ENCODE peak calls at places on chromosomes 3 and 15, in seven cellular contexts. Q, N, I, O, E, F and Z are unnamed samples.

GRCh38 chr3:102866845-102867244 is 432.0 kb downstream of the ZPLD1 start:
- DNase-seq in Q (no peak), N (no peak), I (no peak), O (no peak), E (no peak), F (no peak), Z (no peak)

GRCh38 chr3:129313415-129313982 is 34.8 kb downstream of the HMCES start:
- DNase-seq in Q (no peak), N (no peak), I (peak), O (peak), E (no peak), F (peak), Z (no peak)

GRCh38 chr3:51860703-51861665 is at the start of gene IQCF2:
- DNase-seq in Q (no peak), N (no peak), I (no peak), O (no peak), E (no peak), F (no peak), Z (no peak)

GRCh38 chr3:186826978-186827857 is 15.3 kb upstream of the ADIPOQ start:
- DNase-seq in Q (peak), N (peak), I (peak), O (peak), E (peak), F (peak), Z (peak)

GRCh38 chr3:117820900-117821299 is 1111.3 kb downstream of the TUSC7 start:
- DNase-seq in Q (no peak), N (peak), I (no peak), O (peak), E (no peak), F (no peak), Z (no peak)

GRCh38 chr3:62493116-62493801 is 119.9 kb upstream of the FEZF2 start:
- DNase-seq in Q (no peak), N (no peak), I (no peak), O (peak), E (no peak), F (no peak), Z (no peak)

GRCh38 chr3:181725033-181725775 is 13.5 kb downstream of the SOX2 start:
- DNase-seq in Q (no peak), N (no peak), I (no peak), O (no peak), E (no peak), F (no peak), Z (no peak)

GRCh38 chr15:62994975-62995730 is 47.4 kb upstream of the TPM1 start:
- DNase-seq in Q (no peak), N (no peak), I (no peak), O (peak), E (no peak), F (no peak), Z (peak)

GRCh38 chr3:182957676-182958075 is 22.7 kb downstream of the DCUN1D1 start:
- DNase-seq in Q (no peak), N (no peak), I (no peak), O (no peak), E (no peak), F (no peak), Z (no peak)

GRCh38 chr3:61559108-61559731 is 2.2 kb upstream of the PTPRG start:
- DNase-seq in Q (no peak), N (no peak), I (no peak), O (peak), E (no peak), F (no peak), Z (no peak)

GRCh38 chr3:108664266-108664665 is 74.7 kb downstream of the DZIP3 start:
- DNase-seq in Q (no peak), N (no peak), I (no peak), O (peak), E (no peak), F (no peak), Z (no peak)

GRCh38 chr3:161913786-161914389 is 417.3 kb downstream of the OTOL1 start:
- DNase-seq in Q (no peak), N (peak), I (no peak), O (peak), E (no peak), F (no peak), Z (peak)

GRCh38 chr3:195102609-195103467 is 168.1 kb downstream of the XXYLT1 start:
- DNase-seq in Q (peak), N (peak), I (no peak), O (peak), E (no peak), F (peak), Z (peak)

GRCh38 chr15:74245342-74245931 is 9.3 kb downstream of the CCDC33 start:
- DNase-seq in Q (no peak), N (no peak), I (no peak), O (no peak), E (peak), F (no peak), Z (no peak)

GRCh38 chr3:78765671-78766485 is 1001.9 kb downstream of the ROBO1 start:
- DNase-seq in Q (no peak), N (peak), I (no peak), O (peak), E (no peak), F (no peak), Z (no peak)

GRCh38 chr3:69420781-69421520 is 35.1 kb upstream of the FRMD4B start:
- DNase-seq in Q (no peak), N (peak), I (no peak), O (peak), E (no peak), F (no peak), Z (no peak)

GRCh38 chr3:37227870-37228549 is 53.6 kb upstream of the LRRFIP2 start:
- DNase-seq in Q (no peak), N (no peak), I (no peak), O (no peak), E (no peak), F (no peak), Z (no peak)

GRCh38 chr15:100307241-100307855 is 34.4 kb downstream of the ADAMTS17 start:
- DNase-seq in Q (no peak), N (no peak), I (no peak), O (no peak), E (no peak), F (no peak), Z (no peak)

GRCh38 chr3:12396475-12396874 is 87.8 kb upstream of the TSEN2 start:
- DNase-seq in Q (no peak), N (no peak), I (no peak), O (no peak), E (no peak), F (no peak), Z (no peak)

GRCh38 chr3:13104511-13104910 is 31.3 kb upstream of the IQSEC1 start:
- DNase-seq in Q (no peak), N (no peak), I (no peak), O (no peak), E (no peak), F (no peak), Z (no peak)

GRCh38 chr15:89675606-89676005 is 3.6 kb downstream of the PLIN1 start:
- DNase-seq in Q (no peak), N (no peak), I (no peak), O (no peak), E (no peak), F (no peak), Z (no peak)

GRCh38 chr3:142366434-142366833 is 81.4 kb downstream of the XRN1 start:
- DNase-seq in Q (no peak), N (no peak), I (no peak), O (peak), E (no peak), F (no peak), Z (no peak)

GRCh38 chr3:177150218-177150916 is 46.9 kb downstream of the TBL1XR1 start:
- DNase-seq in Q (no peak), N (no peak), I (no peak), O (no peak), E (no peak), F (no peak), Z (no peak)

GRCh38 chr15:61653110-61653509 is 407.1 kb downstream of the VPS13C start:
- DNase-seq in Q (no peak), N (no peak), I (no peak), O (peak), E (no peak), F (peak), Z (no peak)

GRCh38 chr3:130687327-130687726 is 59.3 kb downstream of the PIK3R4 start:
- DNase-seq in Q (no peak), N (no peak), I (no peak), O (no peak), E (no peak), F (no peak), Z (peak)

GRCh38 chr3:4396599-4396998 is 70.5 kb downstream of the SUMF1 start:
- DNase-seq in Q (no peak), N (no peak), I (no peak), O (no peak), E (no peak), F (no peak), Z (no peak)

GRCh38 chr15:89068325-89068784 is 19.9 kb upstream of the ABHD2 start:
- DNase-seq in Q (no peak), N (peak), I (no peak), O (peak), E (peak), F (no peak), Z (peak)

GRCh38 chr3:102235679-102236078 is 199.1 kb upstream of the ZPLD1 start:
- DNase-seq in Q (no peak), N (no peak), I (no peak), O (peak), E (no peak), F (no peak), Z (no peak)

GRCh38 chr3:174758943-174759342 is 100.2 kb upstream of the NAALADL2 start:
- DNase-seq in Q (no peak), N (no peak), I (no peak), O (no peak), E (no peak), F (no peak), Z (no peak)

GRCh38 chr3:53547327-53547726 is 52.9 kb downstream of the CACNA1D start:
- DNase-seq in Q (no peak), N (no peak), I (no peak), O (no peak), E (no peak), F (no peak), Z (no peak)

GRCh38 chr15:33913459-33913858 is 54.8 kb upstream of the CHRM5 start:
- DNase-seq in Q (no peak), N (no peak), I (no peak), O (peak), E (no peak), F (no peak), Z (no peak)

GRCh38 chr3:33437556-33438283 is 2.5 kb downstream of the UBP1 start:
- DNase-seq in Q (no peak), N (peak), I (no peak), O (peak), E (no peak), F (peak), Z (peak)

GRCh38 chr3:17655743-17656142 is 86.7 kb downstream of the TBC1D5 start:
- DNase-seq in Q (no peak), N (no peak), I (no peak), O (no peak), E (no peak), F (no peak), Z (no peak)
- H3K4me3 ChIP-seq in Q (no peak), N (no peak), I (no peak), O (no peak), E (no peak), F (no peak), Z (no peak)

GRCh38 chr3:25863560-25863959 is 73.7 kb downstream of the OXSM start:
- DNase-seq in Q (no peak), N (no peak), I (no peak), O (no peak), E (no peak), F (no peak), Z (no peak)
- TF ChIP-seq CTCF in Q (no peak), N (peak), I (no peak), O (peak), E (no peak), F (no peak), Z (no peak)

DNA sequence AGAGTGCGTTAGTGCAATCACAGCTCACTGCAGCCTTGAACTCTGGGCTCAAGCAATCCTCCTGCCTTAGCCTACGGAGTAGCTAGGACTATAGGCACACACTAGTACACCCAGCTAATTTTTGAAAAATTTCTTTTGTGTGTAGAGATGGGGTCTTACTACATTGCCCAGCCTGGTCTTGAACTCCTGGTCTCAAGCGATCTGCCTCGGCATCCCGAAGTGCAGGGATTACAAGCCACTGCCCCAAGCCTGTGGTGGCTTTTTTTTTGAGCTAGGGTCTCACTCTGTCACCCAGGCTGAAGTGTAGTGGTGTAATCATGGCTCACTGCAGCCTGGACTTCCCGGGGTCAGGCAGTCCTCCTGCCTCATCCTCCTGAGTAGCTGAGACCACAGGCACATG is 17.1 kb downstream of the PCCB start:
- DNase-seq in Q (no peak), N (no peak), I (no peak), O (no peak), E (no peak), F (no peak), Z (no peak)
- H3K4me3 ChIP-seq in Q (no peak), N (no peak), I (no peak), O (no peak), E (no peak), F (no peak), Z (no peak)

DNA sequence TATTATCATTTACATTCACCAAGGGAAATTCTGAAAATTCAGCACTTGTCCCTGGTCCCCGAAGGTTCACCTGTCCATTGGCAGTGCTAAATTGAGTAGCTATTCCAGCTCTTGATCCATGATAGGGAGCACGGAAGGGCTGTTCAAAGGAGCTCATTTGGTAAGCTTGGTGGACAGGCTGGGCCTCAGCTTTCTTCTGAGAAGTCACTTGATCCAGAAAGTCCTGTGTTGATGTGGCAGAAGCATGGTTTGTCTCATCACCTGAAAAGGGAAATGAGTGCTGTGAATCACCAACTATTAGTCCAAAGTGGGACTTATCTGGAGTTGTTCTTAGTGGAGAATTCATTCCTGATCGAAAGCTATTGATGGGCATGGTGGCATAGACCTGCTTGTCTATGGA is 19.8 kb upstream of the SLC12A8 start:
- DNase-seq in Q (no peak), N (no peak), I (no peak), O (no peak), E (no peak), F (no peak), Z (no peak)
- TF ChIP-seq CTCF in Q (no peak), N (no peak), I (no peak), O (no peak), E (no peak), F (no peak), Z (no peak)

DNA sequence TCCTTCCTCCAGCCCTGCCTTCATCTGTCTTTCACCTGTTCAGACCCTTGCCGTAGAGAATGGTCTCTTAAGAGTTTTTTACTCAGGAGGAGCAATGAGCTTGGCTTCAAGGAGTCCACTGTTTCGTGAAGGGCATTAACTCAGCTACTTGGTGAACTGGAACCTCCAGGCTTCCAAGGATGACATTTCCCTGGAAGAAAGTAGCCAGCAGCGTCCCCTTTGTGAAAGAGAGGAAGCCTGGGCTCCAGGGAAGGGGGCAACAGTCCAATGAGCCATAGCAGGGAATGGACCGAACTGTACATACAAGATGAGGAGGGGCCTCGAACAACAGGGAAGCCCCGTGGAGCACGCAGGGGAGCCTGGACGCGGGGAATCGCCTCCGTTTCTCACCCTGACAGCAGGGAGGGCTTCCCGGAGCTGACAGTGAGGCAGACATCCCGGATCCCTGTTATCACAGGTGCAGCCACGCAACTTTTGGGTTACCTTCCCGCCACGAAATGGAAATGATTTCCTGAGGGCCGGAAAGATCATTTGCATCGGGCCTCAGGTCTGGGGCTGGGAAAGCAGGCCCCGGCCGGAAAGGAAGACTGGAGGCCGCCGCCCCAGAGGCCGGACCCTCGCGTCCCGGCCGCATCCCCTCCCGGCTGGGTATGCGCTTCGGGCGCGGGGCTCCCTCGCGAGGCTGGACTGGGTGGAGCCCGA is 514 bp upstream of the SPINT1 start:
- DNase-seq in Q (no peak), N (no peak), I (no peak), O (no peak), E (no peak), F (no peak), Z (no peak)
- H3K4me3 ChIP-seq in Q (peak), N (no peak), I (peak), O (no peak), E (peak), F (peak), Z (peak)